ENCODE peak calls at places on chromosomes 7 and 10, in ten cellular contexts. P, J, V, W, O, C, I, T, Q and X are unnamed samples.

GRCh38 chr7:27191716-27192545 is 6.9 kb upstream of the HOXA11 start:
- DNase-seq in Q (no peak), T (no peak), V (peak; percentile 36), W (no peak), J (peak; percentile 55), O (no peak), C (peak; percentile 69), P (peak; percentile 70), I (no peak), X (no peak)

GRCh38 chr7:99005776-99006175 is 127.4 kb downstream of the TRRAP start:
- DNase-seq in C (peak; percentile 45), P (no peak), T (no peak), J (no peak), V (peak; percentile 53), O (no peak), W (no peak), Q (peak; percentile 73), I (no peak), X (no peak)

GRCh38 chr7:1721047-1721687 is 51.1 kb downstream of the ELFN1 start:
- DNase-seq in P (no peak), W (peak; percentile 53), V (no peak), Q (no peak), T (no peak), C (no peak), O (no peak), I (no peak), J (no peak), X (no peak)

GRCh38 chr7:155154586-155154985 is 84.5 kb downstream of the HTR5A start:
- DNase-seq in V (no peak), C (no peak), O (no peak), W (no peak), I (no peak), J (no peak), T (no peak), P (no peak), Q (no peak), X (no peak)

GRCh38 chr7:95545007-95545615 is 51.2 kb downstream of the PDK4 start:
- DNase-seq in C (no peak), W (peak; percentile 65), T (no peak), Q (no peak), I (no peak), V (no peak), J (no peak), P (no peak), O (peak; percentile 16), X (no peak)

GRCh38 chr7:118325450-118325808 is 100.9 kb downstream of the ANKRD7 start:
- DNase-seq in T (no peak), C (no peak), V (no peak), Q (no peak), W (no peak), J (no peak), P (no peak), I (no peak), O (no peak), X (no peak)

GRCh38 chr7:105614341-105614840 is 33.1 kb upstream of the EFCAB10 start:
- DNase-seq in J (no peak), V (no peak), C (no peak), W (no peak), T (no peak), O (no peak), Q (no peak), I (no peak), P (no peak), X (no peak)

GRCh38 chr7:2510909-2511768 is 8.4 kb upstream of the LFNG start:
- DNase-seq in Q (no peak), I (no peak), J (no peak), O (peak; percentile 86), W (no peak), P (no peak), C (no peak), T (peak; percentile 55), V (peak; percentile 92), X (peak; percentile 75)

GRCh38 chr7:116169060-116169459 is 41.3 kb upstream of the TES start:
- DNase-seq in J (no peak), I (no peak), P (no peak), C (no peak), T (no peak), Q (no peak), O (no peak), W (peak; percentile 76), V (no peak), X (no peak)

GRCh38 chr7:116164552-116164951 is 45.8 kb upstream of the TES start:
- DNase-seq in V (no peak), O (no peak), C (no peak), Q (no peak), I (no peak), J (no peak), T (no peak), W (peak; percentile 68), P (no peak), X (no peak)

GRCh38 chr7:116166167-116166566 is 44.2 kb upstream of the TES start:
- DNase-seq in C (no peak), V (no peak), I (no peak), Q (no peak), O (no peak), J (no peak), T (no peak), P (no peak), W (peak; percentile 58), X (no peak)

GRCh38 chr7:116165717-116166116 is 44.6 kb upstream of the TES start:
- DNase-seq in C (no peak), W (no peak), Q (no peak), I (no peak), V (peak; percentile 77), O (peak; percentile 27), T (no peak), P (no peak), J (no peak), X (no peak)

GRCh38 chr7:116167177-116167576 is 43.2 kb upstream of the TES start:
- DNase-seq in P (no peak), C (no peak), I (no peak), W (no peak), O (peak; percentile 58), Q (no peak), T (no peak), V (no peak), J (peak; percentile 29), X (no peak)
- TF ChIP-seq CTCF in P (no peak), C (no peak), I (peak; percentile 49), W (no peak), O (peak; percentile 58), Q (no peak), T (no peak), V (no peak), J (no peak), X (no peak)

DNA sequence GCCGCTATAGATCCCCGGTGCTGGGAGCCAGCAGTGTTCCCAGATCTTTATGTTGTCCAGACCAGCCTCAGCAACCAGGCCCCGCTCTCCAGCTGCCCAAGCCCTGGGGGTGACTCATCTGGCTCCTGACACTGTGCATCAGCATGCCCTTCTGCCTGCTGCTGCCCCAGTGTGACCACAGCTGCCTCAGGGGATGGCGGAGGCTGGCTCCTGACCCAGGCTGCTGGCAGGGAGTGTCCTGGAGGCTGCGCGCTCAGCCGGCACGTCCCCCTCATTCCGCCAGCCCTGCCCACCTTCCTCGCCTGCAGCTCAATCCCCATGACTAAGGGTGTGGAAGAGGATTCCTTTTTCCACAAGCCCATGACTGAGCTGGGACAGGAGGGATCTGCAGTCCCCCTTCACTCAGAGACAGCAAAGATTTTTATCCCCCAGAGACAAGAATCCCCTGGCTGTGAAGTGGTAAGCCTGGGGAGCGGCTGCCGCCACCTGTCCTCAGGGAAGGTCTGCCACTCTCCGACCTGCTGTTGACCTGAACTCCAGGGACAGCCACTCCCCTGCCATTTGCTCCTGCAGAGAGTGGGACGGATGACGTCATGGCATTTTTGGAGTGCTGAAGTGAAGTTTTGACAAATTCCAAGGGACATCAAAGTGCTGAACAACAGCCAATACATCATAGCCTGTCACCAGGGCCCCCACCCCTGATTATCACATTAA is 182.8 kb upstream of the BMPER start:
- DNase-seq in J (no peak), V (peak; percentile 25), O (peak; percentile 31), P (no peak), Q (peak; percentile 89), T (no peak), I (peak; percentile 93), W (peak; percentile 80), C (no peak), X (no peak)
- TF ChIP-seq CTCF in J (no peak), V (no peak), O (no peak), P (no peak), Q (no peak), T (no peak), I (no peak), W (no peak), C (no peak), X (no peak)

GRCh38 chr7:131859162-131859821 is 302.9 kb upstream of the PODXL start:
- DNase-seq in P (no peak), I (peak; percentile 80), Q (peak; percentile 90), T (peak; percentile 19), V (peak; percentile 45), J (peak; percentile 83), O (peak; percentile 71), C (no peak), W (peak; percentile 62), X (peak; percentile 72)
- TF ChIP-seq CTCF in P (peak; percentile 44), I (peak; percentile 99), Q (peak; percentile 95), T (peak; percentile 57), V (peak; percentile 78), J (peak; percentile 79), O (peak; percentile 98), C (peak; percentile 78), W (peak; percentile 75), X (peak; percentile 86)

DNA sequence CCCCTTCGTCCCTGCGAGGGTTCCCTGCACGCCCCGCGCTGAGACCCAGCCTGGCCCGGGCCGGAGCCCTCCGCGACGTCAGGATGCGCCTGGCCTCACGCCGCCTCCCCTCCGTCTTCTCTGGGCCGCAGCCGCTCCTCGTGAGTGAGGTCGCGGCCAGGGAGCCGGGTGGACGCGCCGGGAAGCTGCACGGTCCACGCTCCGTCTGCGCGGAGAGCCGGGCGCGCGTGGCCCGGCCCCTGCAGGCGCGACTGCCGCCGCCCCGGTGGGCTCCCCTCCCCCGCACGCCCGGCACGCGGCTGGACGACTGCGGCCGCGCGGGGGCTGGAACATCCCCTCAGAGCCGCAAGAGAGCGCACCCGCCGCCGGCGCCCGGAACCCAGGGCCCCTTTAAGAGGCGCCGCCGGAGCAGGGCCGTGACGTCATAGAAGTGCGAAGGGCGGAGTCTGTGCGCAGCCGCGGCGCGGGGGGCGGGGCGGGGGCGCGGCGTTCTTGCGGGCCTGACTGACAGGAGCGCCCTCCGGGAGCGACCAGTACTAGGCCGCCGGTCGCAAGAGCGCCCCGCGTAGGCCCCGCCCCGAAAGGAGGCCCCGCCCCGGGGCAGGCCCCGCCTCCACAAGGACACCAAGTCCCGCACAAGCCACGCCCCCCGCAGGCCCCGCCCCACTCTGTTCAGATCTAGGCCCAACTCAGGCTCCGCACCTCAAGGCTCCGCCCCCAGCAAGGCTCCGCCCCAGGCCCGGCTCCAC is 449 bp upstream of the INPP5A start:
- DNase-seq in P (peak; percentile 100), O (peak; percentile 99), Q (peak; percentile 100), W (peak; percentile 98), J (peak; percentile 100), V (peak; percentile 100), I (peak; percentile 100), T (peak; percentile 100), C (peak; percentile 100), X (peak; percentile 100)
- TF ChIP-seq CTCF in P (no peak), O (peak; percentile 21), Q (peak; percentile 36), W (peak; percentile 46), J (no peak), V (peak; percentile 52), I (peak; percentile 26), T (peak; percentile 27), C (peak; percentile 24), X (peak; percentile 48)

DNA sequence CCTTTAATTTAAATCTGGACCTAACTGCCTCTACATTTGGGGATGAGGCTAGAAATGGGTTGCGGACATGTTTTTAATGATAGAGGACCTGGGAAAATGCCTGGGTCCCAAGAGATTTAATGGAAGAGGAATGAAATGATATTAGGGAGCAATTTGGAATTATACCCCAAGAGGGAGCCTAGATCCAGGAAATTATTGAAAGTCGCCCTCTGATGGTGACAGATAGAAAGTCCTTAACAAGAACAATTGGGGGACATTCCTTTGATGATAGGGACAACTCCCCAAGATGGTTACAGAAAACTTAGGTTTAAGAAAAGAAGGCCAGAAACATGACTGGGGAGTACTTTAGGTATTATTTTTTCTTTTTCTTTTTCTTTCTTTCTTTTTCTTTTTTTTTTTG is 9.5 kb upstream of the TSGA13 start:
- DNase-seq in I (peak; percentile 44), Q (no peak), T (no peak), O (peak; percentile 57), C (no peak), J (no peak), W (peak; percentile 45), P (no peak), V (no peak), X (peak; percentile 37)
- TF ChIP-seq CTCF in I (peak; percentile 78), Q (peak; percentile 63), T (no peak), O (peak; percentile 69), C (no peak), J (no peak), W (peak; percentile 81), P (no peak), V (peak; percentile 34), X (peak; percentile 58)